ENCODE peak calls at places on chromosomes 16 and 17, in four cellular contexts. One of them, this sample, is unnamed.

GRCh38 chr16:85083051-85083639 is 29.1 kb downstream of the CIBAR2 start:
- DNase-seq in activated T-cell treated with anti-CD3 and anti-CD28 coated beads, Interleukin-2, amount 50 U/mL, for 72 hours: no peak
- DNase-seq in dermis microvascular lymphatic vessel endothelial cell: no peak
- DNase-seq in AG20443: no peak
- DNase-seq in this sample: no peak

GRCh38 chr17:77869665-77870132 is 88.8 kb upstream of the TNRC6C start:
- DNase-seq in dermis microvascular lymphatic vessel endothelial cell: no peak
- DNase-seq in AG20443: no peak
- DNase-seq in activated T-cell treated with anti-CD3 and anti-CD28 coated beads, Interleukin-2, amount 50 U/mL, for 72 hours: no peak
- DNase-seq in this sample: no peak

GRCh38 chr17:50692448-50693040 is 15.2 kb downstream of the ANKRD40 start:
- DNase-seq in activated T-cell treated with anti-CD3 and anti-CD28 coated beads, Interleukin-2, amount 50 U/mL, for 72 hours: no peak
- DNase-seq in AG20443: no peak
- DNase-seq in dermis microvascular lymphatic vessel endothelial cell: no peak
- DNase-seq in this sample: no peak

GRCh38 chr16:54280751-54281150 is 5.8 kb downstream of the IRX3 start:
- DNase-seq in dermis microvascular lymphatic vessel endothelial cell: no peak
- DNase-seq in AG20443: peak; percentile 45
- DNase-seq in activated T-cell treated with anti-CD3 and anti-CD28 coated beads, Interleukin-2, amount 50 U/mL, for 72 hours: no peak
- DNase-seq in this sample: no peak

GRCh38 chr16:50247906-50248608 is 18.3 kb upstream of the ADCY7 start:
- DNase-seq in AG20443: no peak
- DNase-seq in dermis microvascular lymphatic vessel endothelial cell: no peak
- DNase-seq in activated T-cell treated with anti-CD3 and anti-CD28 coated beads, Interleukin-2, amount 50 U/mL, for 72 hours: no peak
- DNase-seq in this sample: no peak

GRCh38 chr17:36703860-36704266 is 102.5 kb downstream of the MRM1 start:
- DNase-seq in AG20443: peak; percentile 73
- DNase-seq in activated T-cell treated with anti-CD3 and anti-CD28 coated beads, Interleukin-2, amount 50 U/mL, for 72 hours: peak; percentile 65
- DNase-seq in dermis microvascular lymphatic vessel endothelial cell: no peak
- DNase-seq in this sample: no peak

GRCh38 chr16:57245472-57246113 is 534 bp downstream of the ARL2BP start:
- DNase-seq in AG20443: peak; percentile 46
- DNase-seq in dermis microvascular lymphatic vessel endothelial cell: no peak
- DNase-seq in activated T-cell treated with anti-CD3 and anti-CD28 coated beads, Interleukin-2, amount 50 U/mL, for 72 hours: no peak
- DNase-seq in this sample: no peak

GRCh38 chr17:77394540-77395295 is 253.9 kb downstream of the SEC14L1 start:
- DNase-seq in dermis microvascular lymphatic vessel endothelial cell: no peak
- DNase-seq in AG20443: no peak
- DNase-seq in activated T-cell treated with anti-CD3 and anti-CD28 coated beads, Interleukin-2, amount 50 U/mL, for 72 hours: no peak
- DNase-seq in this sample: no peak

GRCh38 chr16:2190002-2190658 is 6.3 kb downstream of the CASKIN1 start:
- DNase-seq in activated T-cell treated with anti-CD3 and anti-CD28 coated beads, Interleukin-2, amount 50 U/mL, for 72 hours: no peak
- DNase-seq in AG20443: no peak
- DNase-seq in dermis microvascular lymphatic vessel endothelial cell: no peak
- DNase-seq in this sample: no peak